ENCODE peak calls at places on chromosomes 5 and 9, in five cellular contexts. Y is SJSA1, Z is BJ, H is small intestine, F is adrenal gland. S is an unnamed sample.

GRCh38 chr5:1161108-1161831 is 40.1 kb upstream of the SLC6A19 start:
- DNase-seq in H (peak; percentile 91), F (peak; percentile 74), Y (peak; percentile 69), Z (no peak), S (no peak)

GRCh38 chr9:88997646-88998045 is 6.4 kb downstream of the S1PR3 start:
- DNase-seq in Y (no peak), H (no peak), F (no peak), Z (no peak), S (no peak)

GRCh38 chr5:93673555-93673954 is 67.8 kb downstream of the POU5F2 start:
- DNase-seq in F (no peak), Y (no peak), Z (no peak), H (no peak), S (no peak)

GRCh38 chr5:5374034-5374715 is 48.3 kb upstream of the ICE1 start:
- DNase-seq in Y (peak; percentile 60), F (no peak), H (no peak), Z (no peak), S (no peak)

GRCh38 chr9:13557724-13558123 is 278.2 kb upstream of the MPDZ start:
- DNase-seq in Y (no peak), F (no peak), Z (no peak), H (no peak), S (no peak)

GRCh38 chr5:32687167-32687831 is 23.8 kb upstream of the NPR3 start:
- DNase-seq in Y (no peak), Z (no peak), H (no peak), F (peak; percentile 59), S (no peak)

GRCh38 chr9:75855509-75855908 is 35.0 kb upstream of the PCSK5 start:
- DNase-seq in H (peak; percentile 60), F (no peak), Z (no peak), Y (peak; percentile 19), S (no peak)

GRCh38 chr9:36050472-36050871 is 13.8 kb downstream of the RECK start:
- DNase-seq in H (no peak), Z (no peak), F (no peak), Y (no peak), S (no peak)

GRCh38 chr5:36152324-36153298 is 700 bp downstream of the SKP2 start:
- DNase-seq in H (peak; percentile 14), Y (peak; percentile 61), Z (no peak), F (peak; percentile 18), S (no peak)

GRCh38 chr9:16120727-16121126 is 567.9 kb downstream of the CCDC171 start:
- DNase-seq in H (no peak), Z (no peak), F (no peak), Y (no peak), S (no peak)

GRCh38 chr5:168312606-168313297 is 21.3 kb downstream of the WWC1 start:
- DNase-seq in Y (no peak), H (peak; percentile 66), F (no peak), Z (no peak), S (no peak)

GRCh38 chr5:150788974-150789373 is 10.4 kb downstream of the SMIM3 start:
- DNase-seq in F (no peak), H (peak; percentile 62), Y (no peak), Z (no peak), S (no peak)

GRCh38 chr5:172773481-172774469 is 2.8 kb upstream of the DUSP1 start:
- DNase-seq in H (no peak), F (peak; percentile 76), Z (no peak), Y (peak; percentile 55), S (no peak)

GRCh38 chr5:143245929-143246561 is 157.4 kb downstream of the NR3C1 start:
- DNase-seq in Y (peak; percentile 90), Z (peak; percentile 77), F (peak; percentile 31), H (peak; percentile 38), S (peak; percentile 90)

GRCh38 chr5:77419644-77420582 is 72.2 kb downstream of the WDR41 start:
- DNase-seq in H (no peak), Z (no peak), F (no peak), Y (no peak), S (no peak)

GRCh38 chr5:163338-163620 is 28.0 kb upstream of the LRRC14B start:
- DNase-seq in H (no peak), F (no peak), Z (no peak), Y (no peak), S (no peak)

GRCh38 chr9:136238342-136238732 is 7.3 kb downstream of the QSOX2 start:
- DNase-seq in F (no peak), Y (no peak), H (no peak), Z (no peak), S (no peak)

GRCh38 chr5:169856571-169856970 is 123.7 kb downstream of the INSYN2B start:
- DNase-seq in H (no peak), Z (peak; percentile 76), Y (peak; percentile 28), F (peak; percentile 16), S (peak; percentile 79)

GRCh38 chr9:33165263-33166151 is 1.6 kb downstream of the B4GALT1 start:
- DNase-seq in F (peak; percentile 71), Z (peak; percentile 84), H (peak; percentile 96), Y (peak; percentile 2), S (no peak)

GRCh38 chr9:1722404-1722803 is 292.7 kb upstream of the SMARCA2 start:
- DNase-seq in Y (no peak), Z (no peak), F (no peak), H (peak; percentile 7), S (no peak)

GRCh38 chr5:59128646-59129290 is 545.9 kb downstream of the RAB3C start:
- DNase-seq in F (no peak), Z (no peak), Y (no peak), H (no peak), S (no peak)

GRCh38 chr9:33128570-33128969 is 38.6 kb downstream of the B4GALT1 start:
- DNase-seq in Z (no peak), F (no peak), Y (no peak), H (no peak), S (no peak)

GRCh38 chr9:13383216-13383615 is 103.7 kb upstream of the MPDZ start:
- DNase-seq in Z (no peak), H (no peak), F (no peak), Y (no peak), S (no peak)

GRCh38 chr9:136201609-136202448 is 3.1 kb downstream of the LHX3 start:
- DNase-seq in Z (no peak), H (no peak), Y (no peak), F (no peak), S (no peak)

GRCh38 chr5:65651144-65651543 is 26.3 kb downstream of the SHLD3 start:
- DNase-seq in Y (no peak), Z (no peak), H (no peak), F (no peak), S (no peak)

GRCh38 chr5:909994-910768 is 17.5 kb downstream of the TRIP13 start:
- DNase-seq in Z (no peak), H (no peak), F (no peak), Y (no peak), S (no peak)

DNA sequence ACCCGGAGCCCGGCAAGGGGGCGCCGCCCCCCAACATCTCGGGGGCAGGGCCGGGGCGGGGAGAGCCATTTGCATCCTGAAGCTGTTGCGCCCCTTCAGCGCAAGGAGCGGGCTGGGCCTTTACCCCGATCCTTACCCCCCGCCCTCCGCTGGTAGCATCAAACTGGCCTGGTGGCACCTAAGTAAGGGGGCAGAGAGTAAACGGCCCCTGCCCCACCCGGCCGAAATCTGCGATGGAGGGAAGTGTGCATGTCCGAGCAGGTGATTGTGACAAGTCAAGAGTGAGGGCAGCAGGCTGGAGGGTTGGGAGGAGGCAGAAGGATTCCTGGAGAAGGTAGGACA is 101.2 kb downstream of the ESM1 start:
- DNase-seq in H (no peak), F (no peak), Y (no peak), Z (no peak), S (no peak)
- H3K4me3 ChIP-seq in H (no peak overlapping the region), F (peak overlapping the region; percentile 54), Y (no peak overlapping the region), Z (peak overlapping the region; percentile 49), S (peak overlapping the region; percentile 44)

DNA sequence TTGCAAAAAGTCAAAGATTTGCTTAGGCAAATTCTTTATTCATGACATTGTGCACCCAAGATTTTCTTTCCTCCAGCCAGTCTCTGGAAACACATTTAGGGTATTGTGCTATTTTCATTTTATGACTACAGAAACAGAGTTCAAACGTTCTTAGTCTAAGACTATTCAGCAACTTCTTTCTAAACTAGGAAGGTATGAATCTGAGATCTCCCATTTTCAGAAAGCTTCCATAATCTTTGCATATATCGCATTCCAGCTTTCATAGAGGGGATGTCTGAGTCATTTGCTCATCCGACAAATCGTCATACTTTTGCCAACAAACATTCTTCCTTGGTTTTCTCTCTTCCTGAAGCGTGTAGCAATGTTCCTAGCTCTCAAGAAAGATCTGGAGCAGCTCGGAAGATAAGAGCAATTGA is 1.6 kb upstream of the PAPPA start:
- DNase-seq in Y (peak; percentile 81), Z (peak; percentile 95), H (no peak), F (no peak), S (no peak)
- H3K4me3 ChIP-seq in Y (no peak overlapping the region), Z (no peak overlapping the region), H (no peak overlapping the region), F (no peak overlapping the region), S (no peak overlapping the region)

GRCh38 chr5:174720066-174720611 is 4.2 kb upstream of the MSX2 start:
- DNase-seq in Z (no peak), Y (no peak), H (no peak), F (no peak), S (no peak)
- H3K4me3 ChIP-seq in Z (no peak overlapping the region), Y (no peak overlapping the region), H (no peak overlapping the region), F (no peak overlapping the region), S (no peak overlapping the region)

DNA sequence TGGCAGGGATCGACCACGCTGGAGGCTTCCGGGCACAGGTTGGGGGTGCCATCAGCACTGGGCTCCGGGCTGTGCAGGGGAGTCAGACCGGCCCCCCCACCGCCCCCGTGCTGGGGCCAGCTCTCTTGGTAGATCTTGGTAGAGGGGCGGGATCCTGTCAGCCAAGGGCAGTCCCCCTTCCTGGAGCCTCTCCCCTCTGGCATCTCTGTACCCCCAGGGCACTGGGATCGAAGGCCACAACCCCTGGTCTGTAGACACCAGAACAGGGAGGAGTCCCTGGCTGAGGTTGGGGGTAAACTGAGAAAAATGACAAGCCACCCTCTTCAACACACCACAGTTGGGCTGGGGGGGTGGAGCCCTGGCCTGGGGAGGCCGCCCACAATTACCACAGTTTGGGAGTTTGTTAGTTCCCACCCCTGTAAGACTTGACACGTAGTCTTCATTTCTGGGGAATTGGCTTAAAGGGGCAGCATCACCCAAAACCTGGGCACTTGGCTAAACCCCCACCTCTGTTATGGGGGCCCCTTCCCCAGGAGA is 885 bp downstream of the CERCAM start:
- DNase-seq in Y (peak; percentile 25), H (no peak), Z (no peak), F (no peak), S (no peak)
- H3K4me3 ChIP-seq in Y (peak overlapping the region; percentile 79), H (no peak overlapping the region), Z (peak overlapping the region; percentile 60), F (peak overlapping the region; percentile 63), S (peak overlapping the region; percentile 78)

GRCh38 chr9:72696481-72696880 is 175.1 kb downstream of the TMC1 start:
- DNase-seq in Y (no peak), F (no peak), H (no peak), Z (no peak), S (no peak)
- H3K4me3 ChIP-seq in Y (no peak overlapping the region), F (no peak overlapping the region), H (no peak overlapping the region), Z (no peak overlapping the region), S (no peak overlapping the region)

GRCh38 chr9:74573792-74574191 is 76.7 kb downstream of the RORB start:
- DNase-seq in Y (no peak), F (no peak), Z (no peak), H (no peak), S (no peak)

GRCh38 chr9:74570879-74571512 is 73.9 kb downstream of the RORB start:
- DNase-seq in Z (no peak), H (peak; percentile 37), F (no peak), Y (no peak), S (no peak)
- H3K4me3 ChIP-seq in Z (no peak overlapping the region), H (no peak overlapping the region), F (no peak overlapping the region), Y (no peak overlapping the region), S (no peak overlapping the region)